ENCODE peak calls at places on chromosomes 4 and X, in four cellular contexts. L is AG09309, W is upper lobe of right lung, Y is psoas muscle. Z is an unnamed sample.

GRCh38 chr4:109266891-109267290 is 35.6 kb downstream of the COL25A1 start:
- DNase-seq in L (no peak), W (no peak), Y (no peak), Z (no peak)

GRCh38 chr4:186485621-186486062 is 69.7 kb downstream of the MTNR1A start:
- DNase-seq in L (no peak), W (no peak), Y (no peak), Z (no peak)

GRCh38 chr4:113692809-113693411 is 68.6 kb downstream of the CAMK2D start:
- DNase-seq in L (peak), W (no peak), Y (no peak), Z (peak)

GRCh38 chrX:51837926-51838325 is 55.5 kb upstream of the MAGED1 start:
- DNase-seq in L (peak), W (no peak), Y (peak), Z (peak)

GRCh38 chr4:100977746-100978397 is 369.5 kb downstream of the PPP3CA start:
- DNase-seq in L (peak), W (no peak), Y (no peak), Z (peak)

GRCh38 chrX:150849486-150849885 is 49.0 kb downstream of the CD99L2 start:
- DNase-seq in L (no peak), W (no peak), Y (no peak), Z (no peak)

GRCh38 chr4:21041708-21042107 is 341.4 kb downstream of the PACRGL start:
- DNase-seq in L (no peak), W (no peak), Y (no peak), Z (no peak)

GRCh38 chr4:8350841-8351461 is 81.4 kb downstream of the HTRA3 start:
- DNase-seq in L (no peak), W (no peak), Y (no peak), Z (no peak)

GRCh38 chrX:50721771-50722521 is 92.0 kb downstream of the SHROOM4 start:
- DNase-seq in L (no peak), W (no peak), Y (no peak), Z (no peak)

GRCh38 chr4:139873111-139873866 is 207.7 kb downstream of the MGST2 start:
- DNase-seq in L (peak), W (no peak), Y (no peak), Z (no peak)

GRCh38 chr4:36348403-36348938 is 67.1 kb downstream of the DTHD1 start:
- DNase-seq in L (no peak), W (no peak), Y (no peak), Z (no peak)

GRCh38 chr4:112060212-112060611 is 85.0 kb upstream of the FAM241A start:
- DNase-seq in L (no peak), W (no peak), Y (no peak), Z (peak)

GRCh38 chrX:17758382-17758781 is 21.1 kb downstream of the SCML1 start:
- DNase-seq in L (no peak), W (no peak), Y (no peak), Z (no peak)

GRCh38 chr4:6467600-6467999 is 4.8 kb downstream of the PPP2R2C start:
- DNase-seq in L (no peak), W (no peak), Y (no peak), Z (no peak)

GRCh38 chr4:62644372-62644771 is 1444.2 kb downstream of the ADGRL3 start:
- DNase-seq in L (no peak), W (no peak), Y (no peak), Z (peak)

GRCh38 chrX:131614241-131614640 is 70.4 kb downstream of the OR13H1 start:
- DNase-seq in L (no peak), W (no peak), Y (no peak), Z (no peak)

GRCh38 chrX:45771560-45772340 is 571.1 kb upstream of the DIPK2B start:
- DNase-seq in L (no peak), W (peak), Y (no peak), Z (peak)
- H3K4me3 ChIP-seq in L (peak), W (peak), Y (peak), Z (peak)

DNA sequence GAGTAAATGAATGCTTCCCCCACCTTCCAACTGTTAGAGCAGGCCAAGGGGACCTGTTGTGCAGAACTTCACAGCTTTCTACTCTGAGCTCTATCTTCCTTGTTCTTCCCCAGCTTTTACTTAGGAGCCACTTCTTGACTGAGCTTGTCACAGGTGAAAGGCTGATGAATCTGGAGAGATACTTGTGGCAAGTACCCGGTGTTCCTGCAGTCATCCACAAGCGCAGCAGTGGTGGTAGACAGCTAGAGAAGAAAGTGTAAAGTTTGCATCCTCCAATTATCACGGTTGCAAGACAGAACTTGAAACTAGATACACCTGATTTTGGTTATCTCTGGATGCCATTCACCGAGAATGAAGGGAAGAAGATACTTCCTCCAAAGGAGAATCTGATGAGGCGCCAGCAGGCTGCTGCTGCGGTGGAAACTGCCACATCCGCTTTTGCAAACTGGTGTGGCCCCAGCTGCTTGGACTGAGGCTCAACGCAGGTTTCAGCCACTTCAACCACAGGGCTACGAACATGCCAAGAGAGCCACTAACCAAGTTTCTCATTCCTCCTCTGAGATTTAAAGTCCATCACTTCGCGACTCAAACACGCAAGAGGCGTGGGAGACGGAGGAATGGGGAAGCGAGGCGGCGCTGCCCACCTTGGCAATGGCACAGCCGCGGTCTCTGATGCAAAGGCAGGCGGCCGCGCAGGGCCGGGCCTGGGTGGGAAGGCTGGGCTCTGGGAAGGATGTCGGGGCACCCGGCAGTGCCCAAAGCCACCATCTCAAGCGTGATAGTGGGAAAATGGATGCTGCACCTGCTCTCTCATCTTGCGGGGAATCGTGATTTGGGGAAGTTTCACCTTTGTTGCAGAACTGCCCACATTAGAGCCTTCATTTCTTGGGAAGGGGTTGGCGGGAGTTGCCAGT is 1.3 kb upstream of the FHIP1A start:
- DNase-seq in L (no peak), W (peak), Y (peak), Z (no peak)
- TF ChIP-seq CTCF in L (no peak), W (no peak), Y (no peak), Z (no peak)

GRCh38 chrX:109475174-109475891 is 6.6 kb downstream of the GUCY2F start:
- DNase-seq in L (no peak), W (peak), Y (no peak), Z (peak)
- H3K4me3 ChIP-seq in L (no peak), W (no peak), Y (no peak), Z (no peak)

DNA sequence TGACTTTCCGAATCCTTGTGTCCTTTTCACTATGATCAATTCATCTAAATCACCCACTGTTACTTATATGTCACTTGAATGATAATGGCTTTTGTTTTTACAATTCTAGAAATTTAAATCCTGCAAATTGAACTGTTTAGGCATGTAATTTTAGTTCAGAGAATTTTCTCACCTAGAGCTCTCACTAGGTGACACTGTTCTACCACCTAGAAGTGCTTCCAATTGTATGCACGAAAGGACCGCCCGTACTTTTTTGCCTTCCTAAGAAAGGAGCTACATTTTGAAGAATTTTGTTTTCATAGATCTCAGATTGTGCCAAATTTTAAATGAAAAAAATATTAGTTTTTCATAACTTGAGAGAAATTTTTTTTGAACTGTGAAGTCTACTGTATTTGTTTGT is 481.6 kb upstream of the FSTL5 start:
- DNase-seq in L (no peak), W (no peak), Y (no peak), Z (no peak)
- TF ChIP-seq CTCF in L (no peak), W (no peak), Y (peak), Z (no peak)

Z was measured in fibroblast of mammary gland.